ENCODE peak calls at places on chromosomes 12 and 14, in nine cellular contexts. C is transverse colon, Y is tibial nerve, Q is K562, A is esophagus squamous epithelium, P is IMR-90, X is right lobe of liver, D is sigmoid colon, J is HepG2. M is an unnamed sample.

GRCh38 chr12:103600967-103601728 is 14.1 kb downstream of the STAB2 start:
- DNase-seq in C (no peak), Y (no peak), Q (no peak), A (no peak), P (no peak), X (no peak), D (no peak), J (no peak), M (no peak)

GRCh38 chr14:52918486-52918885 is 32.4 kb downstream of the FERMT2 start:
- DNase-seq in C (no peak), Y (peak), Q (no peak), A (no peak), P (peak), X (no peak), D (no peak), J (no peak), M (no peak)

GRCh38 chr12:68102731-68103130 is 56.8 kb downstream of the IFNG start:
- DNase-seq in C (no peak), Y (no peak), Q (no peak), A (no peak), P (no peak), X (no peak), D (no peak), J (no peak), M (no peak)

GRCh38 chr12:109729837-109730200 is 16.2 kb downstream of the FAM222A start:
- DNase-seq in C (no peak), Y (no peak), Q (no peak), A (no peak), P (no peak), X (no peak), D (peak), J (no peak), M (no peak)

GRCh38 chr14:76781648-76782051 is 20.4 kb downstream of the VASH1 start:
- DNase-seq in C (no peak), Y (no peak), Q (peak), A (no peak), P (no peak), X (no peak), D (peak), J (no peak), M (peak)

GRCh38 chr12:55446334-55446733 is 2.5 kb downstream of the OR6C2 start:
- DNase-seq in C (no peak), Y (no peak), Q (no peak), A (no peak), P (no peak), X (no peak), D (no peak), J (peak), M (no peak)

GRCh38 chr12:42237853-42238239 is 202 bp downstream of the YAF2 start:
- DNase-seq in C (no peak), Y (no peak), Q (no peak), A (no peak), P (no peak), X (no peak), D (no peak), J (no peak), M (no peak)

GRCh38 chr12:69566603-69567002 is 18.7 kb upstream of the CCT2 start:
- DNase-seq in C (no peak), Y (no peak), Q (no peak), A (no peak), P (no peak), X (no peak), D (no peak), J (no peak), M (no peak)

GRCh38 chr12:65885312-65885711 is 61.0 kb downstream of the HMGA2 start:
- DNase-seq in C (no peak), Y (no peak), Q (no peak), A (no peak), P (peak), X (no peak), D (no peak), J (no peak), M (no peak)

GRCh38 chr14:104306450-104307040 is 168.2 kb downstream of the KIF26A start:
- DNase-seq in C (no peak), Y (no peak), Q (no peak), A (no peak), P (no peak), X (no peak), D (peak), J (no peak), M (no peak)

GRCh38 chr12:91370086-91370868 is 187.7 kb upstream of the DCN start:
- DNase-seq in C (no peak), Y (no peak), Q (no peak), A (no peak), P (no peak), X (no peak), D (no peak), J (no peak), M (no peak)

GRCh38 chr14:91405241-91405721 is 12.3 kb downstream of the CCDC88C start:
- DNase-seq in C (no peak), Y (no peak), Q (no peak), A (no peak), P (no peak), X (no peak), D (no peak), J (no peak), M (no peak)

GRCh38 chr12:105100998-105101397 is 6.5 kb upstream of the WASHC4 start:
- DNase-seq in C (no peak), Y (no peak), Q (no peak), A (no peak), P (peak), X (no peak), D (no peak), J (no peak), M (no peak)

GRCh38 chr12:45669762-45670161 is 59.7 kb upstream of the ARID2 start:
- DNase-seq in C (no peak), Y (no peak), Q (no peak), A (no peak), P (no peak), X (no peak), D (no peak), J (no peak), M (no peak)

GRCh38 chr12:63845726-63846125 is 1.2 kb downstream of the SRGAP1 start:
- DNase-seq in C (peak), Y (no peak), Q (no peak), A (no peak), P (peak), X (no peak), D (no peak), J (peak), M (no peak)

GRCh38 chr12:53048033-53048779 is 1.7 kb upstream of the TNS2 start:
- DNase-seq in C (peak), Y (peak), Q (no peak), A (no peak), P (no peak), X (peak), D (peak), J (peak), M (peak)

GRCh38 chr14:33210304-33210703 is 271.6 kb downstream of the NPAS3 start:
- DNase-seq in C (no peak), Y (no peak), Q (peak), A (no peak), P (peak), X (no peak), D (no peak), J (no peak), M (no peak)

GRCh38 chr12:119113587-119113986 is 65.1 kb upstream of the HSPB8 start:
- DNase-seq in C (no peak), Y (no peak), Q (no peak), A (no peak), P (no peak), X (no peak), D (no peak), J (no peak), M (no peak)

GRCh38 chr14:71206766-71207371 is 299.6 kb downstream of the PCNX1 start:
- DNase-seq in C (no peak), Y (no peak), Q (no peak), A (no peak), P (peak), X (no peak), D (peak), J (no peak), M (peak)

GRCh38 chr14:37116933-37117844 is 55.2 kb downstream of the SLC25A21 start:
- DNase-seq in C (no peak), Y (no peak), Q (peak), A (no peak), P (peak), X (no peak), D (no peak), J (peak), M (no peak)

GRCh38 chr12:120161852-120162251 is 32.7 kb downstream of the GCN1 start:
- DNase-seq in C (no peak), Y (no peak), Q (no peak), A (no peak), P (no peak), X (no peak), D (no peak), J (no peak), M (no peak)

GRCh38 chr12:16062611-16063010 is 151.5 kb downstream of the DERA start:
- DNase-seq in C (no peak), Y (no peak), Q (no peak), A (no peak), P (no peak), X (no peak), D (no peak), J (no peak), M (no peak)

GRCh38 chr12:62813031-62813829 is 121.7 kb downstream of the PPM1H start:
- DNase-seq in C (peak), Y (peak), Q (peak), A (no peak), P (peak), X (peak), D (peak), J (no peak), M (peak)

GRCh38 chr12:3409662-3410061 is 81.3 kb upstream of the PRMT8 start:
- DNase-seq in C (no peak), Y (no peak), Q (no peak), A (no peak), P (no peak), X (no peak), D (no peak), J (no peak), M (no peak)

GRCh38 chr12:43540474-43540873 is 11.5 kb downstream of the ADAMTS20 start:
- DNase-seq in C (no peak), Y (no peak), Q (no peak), A (no peak), P (no peak), X (no peak), D (no peak), J (no peak), M (no peak)

GRCh38 chr12:64608901-64609542 is 1.3 kb upstream of the RASSF3 start:
- DNase-seq in C (peak), Y (no peak), Q (peak), A (no peak), P (peak), X (no peak), D (no peak), J (peak), M (peak)

GRCh38 chr12:11710906-11711305 is 61.4 kb downstream of the ETV6 start:
- DNase-seq in C (no peak), Y (no peak), Q (no peak), A (no peak), P (no peak), X (no peak), D (no peak), J (peak), M (no peak)

GRCh38 chr12:11710431-11710830 is 61.0 kb downstream of the ETV6 start:
- DNase-seq in C (no peak), Y (no peak), Q (no peak), A (no peak), P (no peak), X (no peak), D (no peak), J (no peak), M (no peak)

GRCh38 chr12:11711675-11712327 is 62.3 kb downstream of the ETV6 start:
- DNase-seq in C (no peak), Y (peak), Q (no peak), A (no peak), P (peak), X (no peak), D (no peak), J (peak), M (no peak)

GRCh38 chr12:11713202-11713601 is 63.7 kb downstream of the ETV6 start:
- DNase-seq in C (no peak), Y (no peak), Q (no peak), A (no peak), P (no peak), X (no peak), D (no peak), J (no peak), M (no peak)

GRCh38 chr12:11712491-11712890 is 63.0 kb downstream of the ETV6 start:
- DNase-seq in C (no peak), Y (no peak), Q (no peak), A (no peak), P (no peak), X (no peak), D (no peak), J (no peak), M (no peak)
- H3K4me3 ChIP-seq in C (no peak), Y (no peak), Q (no peak), A (no peak), P (no peak), X (no peak), D (no peak), J (no peak), M (no peak)

GRCh38 chr12:54231236-54231635 is 42.5 kb upstream of the SMUG1 start:
- DNase-seq in C (no peak), Y (no peak), Q (no peak), A (no peak), P (no peak), X (no peak), D (no peak), J (no peak), M (no peak)

GRCh38 chr12:54230555-54230954 is 41.8 kb upstream of the SMUG1 start:
- DNase-seq in C (no peak), Y (no peak), Q (no peak), A (no peak), P (no peak), X (no peak), D (no peak), J (no peak), M (no peak)

GRCh38 chr12:54228471-54228870 is 39.7 kb upstream of the SMUG1 start:
- DNase-seq in C (no peak), Y (no peak), Q (no peak), A (no peak), P (no peak), X (no peak), D (no peak), J (no peak), M (no peak)

GRCh38 chr12:54229624-54230212 is 40.9 kb upstream of the SMUG1 start:
- DNase-seq in C (no peak), Y (no peak), Q (no peak), A (no peak), P (peak), X (no peak), D (peak), J (no peak), M (no peak)

DNA sequence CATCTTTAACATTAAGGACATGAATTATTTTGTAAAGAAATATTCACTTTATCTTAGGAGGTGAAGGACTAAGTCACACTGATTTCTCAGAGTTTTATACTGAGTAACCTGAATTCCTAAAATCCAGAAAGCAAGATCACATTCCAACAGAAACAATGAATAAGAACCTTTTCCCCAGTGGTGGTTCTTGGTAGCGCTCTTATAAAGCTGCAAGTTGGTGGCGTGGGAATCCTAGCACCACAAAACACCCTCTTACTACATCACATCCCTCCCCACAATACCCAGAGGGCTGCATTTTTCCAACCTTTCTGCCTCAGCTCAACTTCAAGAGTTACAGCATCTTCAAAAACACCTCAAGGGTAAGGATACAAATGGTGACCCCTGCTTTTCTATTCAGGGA is 44.0 kb upstream of the SMUG1 start:
- DNase-seq in C (no peak), Y (peak), Q (no peak), A (no peak), P (peak), X (no peak), D (no peak), J (no peak), M (no peak)
- TF ChIP-seq CTCF in C (no peak), Y (no peak), Q (no peak), A (no peak), P (peak), X (no peak), D (no peak), J (no peak), M (no peak)

DNA sequence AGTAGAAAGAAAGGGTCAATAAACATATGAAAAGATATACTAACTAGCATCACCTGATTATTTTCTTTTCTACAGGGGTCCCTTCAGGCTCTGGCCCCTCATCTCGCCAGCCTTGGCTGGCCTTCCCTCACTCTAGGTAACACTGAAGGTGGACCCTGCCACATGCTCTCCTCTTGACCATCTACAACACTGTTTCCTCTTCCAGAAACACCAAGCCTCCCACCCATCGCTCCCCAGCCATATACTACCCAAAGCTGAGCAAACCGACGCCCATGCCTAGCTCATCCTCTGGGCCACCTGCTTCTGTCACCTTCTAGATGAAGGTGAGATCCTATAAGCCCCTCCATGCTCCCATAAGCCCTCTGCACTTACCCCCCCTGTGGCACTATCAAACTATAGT is 14.8 kb downstream of the ANAPC5 start:
- DNase-seq in C (no peak), Y (no peak), Q (no peak), A (no peak), P (no peak), X (peak), D (no peak), J (no peak), M (peak)
- TF ChIP-seq POLR2A in C (no peak), Y (no peak), Q (peak), A (no peak), P (no peak), X (no peak), D (no peak), J (no peak), M (no peak)

DNA sequence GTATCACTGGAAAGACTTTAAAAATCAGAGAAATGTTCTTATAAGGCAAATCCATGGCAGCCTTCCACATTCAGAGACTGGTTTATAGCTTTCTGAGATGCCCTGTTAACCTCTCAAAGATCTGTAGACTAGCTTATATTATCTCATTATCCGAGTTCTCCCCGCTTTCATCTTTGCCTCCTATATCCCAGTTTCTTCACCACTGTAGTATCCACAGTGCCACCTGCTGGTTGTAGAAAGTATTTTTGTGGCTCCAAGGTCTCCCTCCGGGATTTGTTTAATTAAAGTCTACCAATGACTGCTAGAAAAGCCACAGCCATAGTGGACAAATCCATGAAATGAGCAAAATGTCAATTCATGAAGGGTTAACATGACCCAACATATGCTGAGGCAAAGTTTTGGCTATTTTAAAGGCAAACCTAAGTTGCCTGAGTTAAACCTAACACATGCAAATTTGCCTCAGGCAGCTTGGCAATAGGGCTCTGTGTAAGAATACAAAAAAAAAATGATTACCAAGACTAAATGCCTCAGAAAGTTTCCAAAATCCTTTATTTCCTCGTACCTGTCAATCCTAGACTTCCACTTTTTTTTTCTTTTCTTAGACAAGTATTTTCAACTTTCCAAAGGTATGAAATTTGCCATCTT is 218.8 kb upstream of the BMP4 start:
- DNase-seq in C (peak), Y (peak), Q (peak), A (no peak), P (peak), X (peak), D (peak), J (peak), M (peak)
- H3K4me3 ChIP-seq in C (no peak), Y (no peak), Q (no peak), A (no peak), P (no peak), X (no peak), D (no peak), J (no peak), M (no peak)

DNA sequence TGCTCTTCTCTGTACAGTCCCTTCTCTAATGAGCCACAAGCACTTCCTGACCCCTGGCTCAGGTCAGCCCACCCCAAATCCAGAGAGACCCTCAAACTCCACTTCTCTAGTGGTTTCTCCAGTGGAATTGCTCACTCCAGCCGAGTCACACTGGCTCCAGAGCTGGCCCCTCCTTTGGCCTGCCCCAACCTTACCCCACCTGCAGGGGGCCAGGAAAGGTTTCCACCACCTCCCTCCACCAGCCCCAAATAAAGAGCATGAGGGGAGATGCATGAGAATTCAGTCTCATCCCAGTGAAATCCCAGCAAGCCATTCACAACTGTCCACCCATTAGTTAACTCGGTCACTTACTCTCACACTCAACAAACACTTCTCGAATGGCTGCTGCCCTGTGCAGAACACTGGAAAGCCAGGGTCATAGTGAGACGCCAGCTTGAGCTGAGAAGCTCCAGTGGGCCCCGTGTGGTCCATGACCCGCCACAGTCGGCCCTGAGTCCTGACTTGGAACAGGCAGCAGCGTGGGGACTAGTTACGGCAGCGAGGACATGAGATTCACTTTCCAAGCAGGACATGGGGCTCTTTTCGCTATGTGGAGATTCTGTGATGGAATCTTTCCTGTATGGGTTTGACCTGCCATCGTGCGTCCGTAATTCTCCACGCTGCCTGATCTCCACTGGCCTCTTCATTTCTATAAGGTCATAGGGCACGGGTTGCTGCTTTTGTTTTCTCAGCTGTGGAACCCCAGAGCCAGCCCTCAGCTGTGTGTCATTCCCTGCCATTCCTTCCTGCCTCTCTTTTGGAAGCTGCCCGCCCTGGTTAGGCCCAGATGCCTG is 44.2 kb downstream of the SLC6A12 start:
- DNase-seq in C (no peak), Y (no peak), Q (no peak), A (no peak), P (no peak), X (no peak), D (no peak), J (no peak), M (no peak)
- TF ChIP-seq CTCF in C (no peak), Y (no peak), Q (peak), A (no peak), P (peak), X (no peak), D (no peak), J (no peak), M (no peak)